ENCODE peak calls at places on chromosomes 2 and 18, in five cellular contexts. D is GM12878, T is SK-N-SH, M is K562, Q is IMR-90. R is an unnamed sample.

GRCh38 chr2:205675861-205676516 is 6.3 kb upstream of the NRP2 start:
- DNase-seq in D (no peak), T (peak; percentile 63), M (no peak), Q (peak; percentile 85), R (peak; percentile 74)

GRCh38 chr2:47089083-47089464 is 66.0 kb downstream of the STPG4 start:
- DNase-seq in D (no peak), T (peak; percentile 38), M (peak; percentile 75), Q (peak; percentile 77), R (no peak)

GRCh38 chr18:2442726-2443275 is 128.5 kb downstream of the METTL4 start:
- DNase-seq in D (no peak), T (no peak), M (no peak), Q (peak; percentile 8), R (no peak)

GRCh38 chr2:224084266-224084892 is 45.3 kb upstream of the SERPINE2 start:
- DNase-seq in D (no peak), T (no peak), M (peak; percentile 11), Q (no peak), R (peak; percentile 9)

GRCh38 chr18:12934454-12935071 is 13.2 kb upstream of the SEH1L start:
- DNase-seq in D (peak; percentile 34), T (peak; percentile 78), M (peak; percentile 68), Q (peak; percentile 83), R (peak; percentile 77)

GRCh38 chr2:160583823-160584537 is 90.4 kb upstream of the RBMS1 start:
- DNase-seq in D (no peak), T (no peak), M (no peak), Q (no peak), R (no peak)

GRCh38 chr2:189585357-189585756 is 4.8 kb upstream of the SLC40A1 start:
- DNase-seq in D (no peak), T (no peak), M (no peak), Q (no peak), R (no peak)

GRCh38 chr2:232689152-232689910 is 7.8 kb upstream of the GIGYF2 start:
- DNase-seq in D (no peak), T (peak; percentile 60), M (no peak), Q (peak; percentile 40), R (no peak)

GRCh38 chr2:110679337-110679707 is 1.5 kb upstream of the BUB1 start:
- DNase-seq in D (no peak), T (no peak), M (peak; percentile 49), Q (no peak), R (no peak)

GRCh38 chr2:601806-602455 is 75.3 kb downstream of the TMEM18 start:
- DNase-seq in D (no peak), T (peak; percentile 25), M (no peak), Q (no peak), R (no peak)

GRCh38 chr2:29259221-29259620 is 144.0 kb downstream of the CLIP4 start:
- DNase-seq in D (no peak), T (no peak), M (no peak), Q (peak; percentile 58), R (no peak)

GRCh38 chr2:26020214-26020613 is 13.7 kb upstream of the RAB10 start:
- DNase-seq in D (no peak), T (no peak), M (no peak), Q (no peak), R (no peak)

GRCh38 chr2:73202156-73203054 is at the start of gene NOTO:
- DNase-seq in D (no peak), T (peak; percentile 73), M (no peak), Q (no peak), R (no peak)

GRCh38 chr2:219309278-219309677 is at the start of gene PTPRN:
- DNase-seq in D (no peak), T (peak; percentile 95), M (peak; percentile 48), Q (peak; percentile 87), R (no peak)

GRCh38 chr2:60317029-60317386 is 236.4 kb downstream of the BCL11A start:
- DNase-seq in D (no peak), T (no peak), M (no peak), Q (no peak), R (no peak)

GRCh38 chr2:39094717-39095363 is 26.0 kb downstream of the SOS1 start:
- DNase-seq in D (peak; percentile 71), T (no peak), M (no peak), Q (peak; percentile 87), R (no peak)

GRCh38 chr18:10047237-10047636 is 133.4 kb downstream of the VAPA start:
- DNase-seq in D (no peak), T (no peak), M (no peak), Q (peak; percentile 95), R (no peak)

GRCh38 chr2:51424418-51424817 is 392.5 kb upstream of the NRXN1 start:
- DNase-seq in D (no peak), T (no peak), M (no peak), Q (no peak), R (no peak)

GRCh38 chr18:32040936-32041335 is 22.3 kb downstream of the RNF125 start:
- DNase-seq in D (no peak), T (no peak), M (no peak), Q (no peak), R (no peak)

GRCh38 chr2:220163486-220163885 is 536.1 kb downstream of the SLC4A3 start:
- DNase-seq in D (no peak), T (no peak), M (no peak), Q (peak; percentile 34), R (no peak)

GRCh38 chr2:157194097-157194688 is 63.3 kb upstream of the GALNT5 start:
- DNase-seq in D (no peak), T (peak; percentile 12), M (peak; percentile 40), Q (peak; percentile 72), R (peak; percentile 63)

GRCh38 chr2:151138507-151138906 is 123.2 kb downstream of the RBM43 start:
- DNase-seq in D (no peak), T (no peak), M (no peak), Q (peak; percentile 70), R (no peak)

GRCh38 chr2:239159476-239159911 is 241.3 kb downstream of the HDAC4 start:
- DNase-seq in D (no peak), T (no peak), M (no peak), Q (no peak), R (no peak)

GRCh38 chr2:40087434-40087833 is 308.4 kb upstream of the THUMPD2 start:
- DNase-seq in D (no peak), T (no peak), M (no peak), Q (peak; percentile 32), R (no peak)

GRCh38 chr2:9424447-9425164 is 1.2 kb downstream of the CPSF3 start:
- DNase-seq in D (no peak), T (no peak), M (no peak), Q (no peak), R (no peak)

GRCh38 chr2:76763276-76763675 is 758.9 kb downstream of the LRRTM4 start:
- DNase-seq in D (no peak), T (no peak), M (no peak), Q (no peak), R (no peak)

GRCh38 chr2:96608459-96609455 is 29.4 kb downstream of the KANSL3 start:
- DNase-seq in D (peak; percentile 4), T (no peak), M (no peak), Q (peak; percentile 80), R (peak; percentile 85)

GRCh38 chr2:101442667-101443061 is 32.2 kb downstream of the RFX8 start:
- DNase-seq in D (no peak), T (no peak), M (no peak), Q (no peak), R (no peak)

GRCh38 chr18:64929026-64929425 is 780.1 kb upstream of the LINC00305 start:
- DNase-seq in D (no peak), T (no peak), M (no peak), Q (no peak), R (no peak)

GRCh38 chr2:234135750-234136221 is 85.3 kb downstream of the SPP2 start:
- DNase-seq in D (peak; percentile 5), T (peak; percentile 83), M (peak; percentile 53), Q (peak; percentile 76), R (peak; percentile 94)
- TF ChIP-seq RFX5 in D (no peak), T (no peak), M (no peak), Q (no peak), R (no peak)

GRCh38 chr2:221994926-221995325 is 303.9 kb downstream of the PAX3 start:
- DNase-seq in D (no peak), T (no peak), M (no peak), Q (no peak), R (no peak)

GRCh38 chr2:221999702-222000101 is 299.1 kb downstream of the PAX3 start:
- DNase-seq in D (no peak), T (no peak), M (no peak), Q (peak; percentile 91), R (no peak)

GRCh38 chr2:221997100-221997499 is 301.7 kb downstream of the PAX3 start:
- DNase-seq in D (no peak), T (no peak), M (no peak), Q (peak; percentile 89), R (peak; percentile 42)

GRCh38 chr2:221997683-221998082 is 301.1 kb downstream of the PAX3 start:
- DNase-seq in D (no peak), T (no peak), M (no peak), Q (peak; percentile 1), R (no peak)

GRCh38 chr2:222000326-222000725 is 298.5 kb downstream of the PAX3 start:
- DNase-seq in D (no peak), T (no peak), M (no peak), Q (peak; percentile 95), R (no peak)
- TF ChIP-seq RCOR1 in D (no peak), T (no peak), M (no peak), Q (no peak), R (no peak)

DNA sequence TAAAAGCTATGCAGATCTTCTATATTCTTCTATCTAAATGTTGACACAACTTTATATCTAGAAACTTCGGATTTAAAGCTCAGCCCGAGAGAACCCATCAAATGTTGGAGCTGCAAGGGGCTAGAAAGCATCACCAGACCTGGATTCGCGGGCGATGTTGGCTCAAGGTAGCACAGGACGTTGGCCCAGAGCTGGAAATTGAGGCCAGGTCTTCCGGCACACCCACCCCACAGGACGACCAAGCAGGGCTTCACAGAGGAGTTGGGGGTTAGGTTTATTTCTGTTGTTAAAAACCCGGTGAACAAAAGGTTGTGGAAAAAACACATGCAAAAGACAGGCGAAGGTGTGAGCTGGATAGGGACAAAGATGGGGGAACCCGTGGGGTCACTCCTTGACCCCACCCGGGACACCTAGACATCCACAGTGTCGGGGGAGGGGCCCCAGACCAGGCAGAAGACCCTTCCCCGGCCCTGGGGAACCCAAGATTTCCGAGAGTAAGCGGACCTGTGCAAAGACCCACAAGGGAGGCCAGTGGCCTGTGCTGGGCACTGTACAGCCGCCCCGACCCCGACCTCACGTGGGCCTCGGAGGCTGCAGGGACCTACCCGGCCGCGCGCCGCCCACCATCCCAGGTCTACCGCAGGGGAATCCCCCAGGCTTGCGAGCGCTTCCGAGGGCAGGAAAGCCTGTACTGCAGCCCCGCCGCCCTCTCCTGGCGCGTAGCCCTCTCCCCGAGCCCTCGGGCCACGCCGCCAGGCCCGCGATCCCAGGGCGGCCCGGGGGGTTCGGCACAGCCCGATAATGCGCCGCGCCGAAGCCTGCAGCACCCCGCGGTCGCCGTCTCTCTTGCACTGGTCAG is 1.8 kb upstream of the AGBL5 start:
- DNase-seq in D (no peak), T (peak; percentile 88), M (no peak), Q (no peak), R (peak; percentile 70)
- TF ChIP-seq RFX5 in D (no peak), T (no peak), M (no peak), Q (no peak), R (no peak)

GRCh38 chr2:213091765-213092164 is 59.6 kb downstream of the IKZF2 start:
- DNase-seq in D (no peak), T (no peak), M (no peak), Q (no peak), R (no peak)
- TF ChIP-seq RCOR1 in D (no peak), T (no peak), M (no peak), Q (no peak), R (no peak)

GRCh38 chr2:134736167-134736885 is 17.5 kb upstream of the TMEM163 start:
- DNase-seq in D (no peak), T (no peak), M (no peak), Q (peak; percentile 50), R (no peak)
- TF ChIP-seq RFX5 in D (no peak), T (no peak), M (no peak), Q (no peak), R (no peak)

GRCh38 chr2:171910494-171910893 is 11.8 kb upstream of the HAT1 start:
- DNase-seq in D (no peak), T (no peak), M (no peak), Q (no peak), R (no peak)
- TF ChIP-seq RCOR1 in D (no peak), T (no peak), M (no peak), Q (no peak), R (no peak)

R was measured in A549.